ENCODE peak calls at places on chromosomes 2 and 18, in seven cellular contexts. D, Z, Y, S, W, E and C are unnamed samples.

GRCh38 chr2:23926289-23926749 is 604 bp downstream of the ATAD2B start:
- DNase-seq in D (no peak), Z (peak; percentile 14), Y (peak; percentile 60), S (peak; percentile 8), W (peak; percentile 79), E (no peak), C (no peak)

GRCh38 chr18:43507842-43508481 is 230.7 kb upstream of the SYT4 start:
- DNase-seq in D (no peak), Z (no peak), Y (no peak), S (no peak), W (no peak), E (no peak), C (no peak)

GRCh38 chr2:130376433-130377293 is 20.8 kb downstream of the PTPN18 start:
- DNase-seq in D (no peak), Z (no peak), Y (peak; percentile 78), S (no peak), W (no peak), E (no peak), C (no peak)

GRCh38 chr18:75727479-75727878 is 300.0 kb upstream of the SMIM21 start:
- DNase-seq in D (peak; percentile 2), Z (no peak), Y (peak; percentile 0), S (no peak), W (no peak), E (peak; percentile 4), C (no peak)

GRCh38 chr2:194706179-194706578 is 950.8 kb upstream of the SLC39A10 start:
- DNase-seq in D (no peak), Z (no peak), Y (no peak), S (no peak), W (no peak), E (no peak), C (no peak)

GRCh38 chr2:219765236-219765635 is 137.8 kb downstream of the SLC4A3 start:
- DNase-seq in D (no peak), Z (no peak), Y (peak; percentile 21), S (no peak), W (no peak), E (no peak), C (no peak)

GRCh38 chr2:112877423-112877822 is 33.5 kb upstream of the IL37 start:
- DNase-seq in D (no peak), Z (no peak), Y (no peak), S (peak; percentile 46), W (no peak), E (no peak), C (no peak)

GRCh38 chr2:28586864-28587263 is 91.0 kb downstream of the PLB1 start:
- DNase-seq in D (no peak), Z (peak; percentile 21), Y (peak; percentile 45), S (no peak), W (peak; percentile 57), E (no peak), C (no peak)

GRCh38 chr2:81739971-81740370 is 1435.4 kb upstream of the LRRTM1 start:
- DNase-seq in D (no peak), Z (no peak), Y (no peak), S (peak; percentile 2), W (no peak), E (no peak), C (no peak)

GRCh38 chr2:232492236-232492848 is 4.7 kb upstream of the ECEL1 start:
- DNase-seq in D (no peak), Z (no peak), Y (no peak), S (no peak), W (no peak), E (no peak), C (no peak)

GRCh38 chr18:3213231-3214059 is 6.3 kb downstream of the MYOM1 start:
- DNase-seq in D (no peak), Z (no peak), Y (peak; percentile 41), S (no peak), W (no peak), E (peak; percentile 36), C (no peak)

GRCh38 chr2:129103922-129104878 is 785.5 kb upstream of the HS6ST1 start:
- DNase-seq in D (no peak), Z (no peak), Y (no peak), S (no peak), W (no peak), E (no peak), C (no peak)

GRCh38 chr2:227942021-227942420 is 70.6 kb downstream of the DAW1 start:
- DNase-seq in D (no peak), Z (no peak), Y (no peak), S (no peak), W (no peak), E (no peak), C (no peak)

GRCh38 chr2:10267551-10268465 is 34.9 kb upstream of the HPCAL1 start:
- DNase-seq in D (no peak), Z (no peak), Y (no peak), S (no peak), W (no peak), E (peak; percentile 94), C (no peak)

GRCh38 chr2:187580462-187581124 is 26.4 kb upstream of the TFPI start:
- DNase-seq in D (peak; percentile 54), Z (no peak), Y (peak; percentile 18), S (peak; percentile 56), W (no peak), E (peak; percentile 51), C (no peak)

GRCh38 chr2:234494361-234495075 is 2.4 kb downstream of the ARL4C start:
- DNase-seq in D (peak; percentile 53), Z (no peak), Y (peak; percentile 55), S (no peak), W (no peak), E (no peak), C (no peak)

GRCh38 chr2:207156451-207157161 is 9.1 kb downstream of the KLF7 start:
- DNase-seq in D (no peak), Z (no peak), Y (no peak), S (no peak), W (no peak), E (no peak), C (no peak)

GRCh38 chr18:79260023-79260422 is 135.7 kb upstream of the NFATC1 start:
- DNase-seq in D (no peak), Z (no peak), Y (no peak), S (no peak), W (no peak), E (no peak), C (no peak)

GRCh38 chr2:73013941-73014340 is 57.6 kb downstream of the SFXN5 start:
- DNase-seq in D (no peak), Z (no peak), Y (no peak), S (no peak), W (no peak), E (no peak), C (no peak)

GRCh38 chr2:8203354-8203753 is 478.5 kb upstream of the ID2 start:
- DNase-seq in D (no peak), Z (no peak), Y (no peak), S (peak; percentile 8), W (no peak), E (no peak), C (no peak)

GRCh38 chr18:400466-400865 is 100.0 kb downstream of the COLEC12 start:
- DNase-seq in D (no peak), Z (no peak), Y (no peak), S (peak; percentile 74), W (no peak), E (no peak), C (no peak)

GRCh38 chr2:18910843-18911242 is 321.5 kb upstream of the NT5C1B start:
- DNase-seq in D (no peak), Z (no peak), Y (no peak), S (peak; percentile 72), W (no peak), E (no peak), C (no peak)

GRCh38 chr2:58734365-58734764 is 493.2 kb upstream of the FANCL start:
- DNase-seq in D (peak; percentile 20), Z (no peak), Y (no peak), S (no peak), W (no peak), E (no peak), C (no peak)